ENCODE peak calls at places on chromosomes 2 and 18, in nine cellular contexts. X is brain microvascular endothelial cell, F is psoas muscle, M is foreskin keratinocyte, D is AG10803, R is WTC11, L is Calu3, O is epithelial cell of esophagus, Y is body of pancreas. A is an unnamed sample.

GRCh38 chr2:30204281-30204680 is 27.1 kb upstream of the LBH start:
- DNase-seq in X (no peak), F (no peak), M (no peak), D (no peak), R (no peak), L (no peak), O (no peak), Y (no peak), A (no peak)

GRCh38 chr18:21747764-21748693 is 7.4 kb downstream of the MIB1 start:
- DNase-seq in X (no peak), F (no peak), M (no peak), D (no peak), R (no peak), L (no peak), O (no peak), Y (no peak), A (no peak)

GRCh38 chr18:22102948-22103663 is 66.3 kb upstream of the GATA6 start:
- DNase-seq in X (no peak), F (no peak), M (no peak), D (no peak), R (no peak), L (no peak), O (no peak), Y (no peak), A (no peak)

GRCh38 chr18:8699948-8700347 is 5.4 kb upstream of the MTCL1 start:
- DNase-seq in X (no peak), F (no peak), M (no peak), D (peak; percentile 94), R (no peak), L (no peak), O (no peak), Y (no peak), A (no peak)

GRCh38 chr2:47528874-47529273 is 125.9 kb downstream of the MSH2 start:
- DNase-seq in X (peak; percentile 22), F (no peak), M (no peak), D (peak; percentile 22), R (no peak), L (no peak), O (no peak), Y (no peak), A (no peak)

GRCh38 chr2:130252880-130253645 is 54.8 kb upstream of the TUBA3E start:
- DNase-seq in X (no peak), F (no peak), M (peak; percentile 31), D (no peak), R (no peak), L (peak; percentile 55), O (peak; percentile 77), Y (no peak), A (peak; percentile 42)

GRCh38 chr18:58213445-58213844 is 169.4 kb downstream of the NEDD4L start:
- DNase-seq in X (peak; percentile 81), F (no peak), M (peak; percentile 83), D (peak; percentile 95), R (no peak), L (no peak), O (peak; percentile 89), Y (no peak), A (no peak)

GRCh38 chr18:76449110-76449453 is 46.0 kb downstream of the ZNF516 start:
- DNase-seq in X (no peak), F (no peak), M (no peak), D (no peak), R (no peak), L (no peak), O (no peak), Y (no peak), A (no peak)

GRCh38 chr2:64653174-64654062 is at the start of gene SERTAD2:
- DNase-seq in X (peak; percentile 72), F (peak; percentile 89), M (no peak), D (peak; percentile 88), R (peak; percentile 82), L (peak; percentile 90), O (peak; percentile 91), Y (peak; percentile 92), A (peak; percentile 93)

GRCh38 chr2:65367517-65367916 is 64.9 kb downstream of the SPRED2 start:
- DNase-seq in X (peak; percentile 92), F (no peak), M (peak; percentile 92), D (peak; percentile 99), R (no peak), L (no peak), O (peak; percentile 99), Y (no peak), A (peak; percentile 84)

GRCh38 chr2:177604291-177605065 is 211.9 kb downstream of the AGPS start:
- DNase-seq in X (peak; percentile 53), F (no peak), M (no peak), D (peak; percentile 92), R (no peak), L (peak; percentile 45), O (peak; percentile 45), Y (no peak), A (peak; percentile 55)

GRCh38 chr2:60514886-60515407 is 38.5 kb downstream of the BCL11A start:
- DNase-seq in X (no peak), F (no peak), M (no peak), D (no peak), R (no peak), L (no peak), O (no peak), Y (no peak), A (no peak)

GRCh38 chr2:160700415-160700814 is 206.8 kb upstream of the RBMS1 start:
- DNase-seq in X (no peak), F (no peak), M (no peak), D (peak; percentile 88), R (no peak), L (no peak), O (no peak), Y (no peak), A (no peak)

GRCh38 chr18:37684590-37684989 is 119.0 kb upstream of the CELF4 start:
- DNase-seq in X (no peak), F (no peak), M (no peak), D (no peak), R (no peak), L (no peak), O (no peak), Y (no peak), A (no peak)
- TF ChIP-seq CTCF in X (no peak), F (no peak), M (peak; percentile 32), D (no peak), R (no peak), L (no peak), O (no peak), Y (no peak), A (no peak)

GRCh38 chr2:169997140-169997887 is 170.1 kb downstream of the UBR3 start:
- DNase-seq in X (no peak), F (no peak), M (no peak), D (no peak), R (no peak), L (no peak), O (no peak), Y (no peak), A (no peak)
- TF ChIP-seq CTCF in X (no peak), F (no peak), M (no peak), D (no peak), R (no peak), L (no peak), O (no peak), Y (no peak), A (no peak)

DNA sequence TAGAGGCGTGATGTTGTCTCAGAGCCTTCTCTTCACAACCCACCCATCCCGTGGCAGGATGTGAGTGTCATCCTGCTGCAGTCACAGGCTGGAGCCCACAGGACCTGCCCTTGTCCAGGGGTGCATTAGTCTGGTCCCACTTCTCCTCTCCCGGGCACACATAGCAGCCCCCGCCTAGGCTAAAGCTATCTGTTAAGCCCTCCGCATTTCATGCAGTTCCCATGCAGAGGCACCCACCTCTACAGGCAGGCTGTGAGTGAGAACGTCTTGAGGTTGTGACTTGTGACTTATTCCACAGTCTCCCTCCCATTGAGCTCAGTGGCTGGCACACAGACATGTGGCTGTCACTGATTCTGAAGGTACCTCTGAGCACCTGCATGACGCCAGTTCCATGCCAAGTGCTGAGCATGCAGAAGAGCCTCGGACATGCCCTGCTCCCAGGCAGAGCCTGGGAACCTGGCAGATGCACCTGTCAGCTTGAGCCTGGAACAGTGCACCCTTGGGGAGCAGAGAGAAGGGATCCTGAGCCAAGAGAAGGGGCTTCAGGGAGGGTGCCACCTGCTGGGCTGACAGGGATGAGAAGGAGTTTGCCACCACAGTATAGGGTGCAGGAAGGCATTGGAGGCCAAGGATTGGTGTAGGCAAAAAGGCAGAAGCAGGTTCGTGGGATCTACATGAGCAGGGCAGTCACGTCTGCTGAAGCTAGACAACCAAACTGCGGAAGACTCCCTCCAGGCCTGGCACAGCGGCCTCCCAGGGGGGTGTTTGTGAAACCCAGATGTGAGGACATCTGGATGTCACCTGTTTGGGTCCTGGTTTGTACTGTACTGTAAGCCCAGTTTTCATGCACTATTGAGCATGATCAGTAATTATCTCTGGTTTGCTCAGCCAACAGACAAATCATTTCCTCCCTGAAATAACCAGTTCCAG is 213.6 kb downstream of the GLI2 start:
- DNase-seq in X (no peak), F (no peak), M (no peak), D (no peak), R (no peak), L (peak; percentile 67), O (peak; percentile 33), Y (peak; percentile 80), A (no peak)
- TF ChIP-seq CTCF in X (peak; percentile 62), F (peak; percentile 28), M (peak; percentile 57), D (peak; percentile 27), R (no peak), L (peak; percentile 41), O (peak; percentile 51), Y (no peak), A (no peak)

DNA sequence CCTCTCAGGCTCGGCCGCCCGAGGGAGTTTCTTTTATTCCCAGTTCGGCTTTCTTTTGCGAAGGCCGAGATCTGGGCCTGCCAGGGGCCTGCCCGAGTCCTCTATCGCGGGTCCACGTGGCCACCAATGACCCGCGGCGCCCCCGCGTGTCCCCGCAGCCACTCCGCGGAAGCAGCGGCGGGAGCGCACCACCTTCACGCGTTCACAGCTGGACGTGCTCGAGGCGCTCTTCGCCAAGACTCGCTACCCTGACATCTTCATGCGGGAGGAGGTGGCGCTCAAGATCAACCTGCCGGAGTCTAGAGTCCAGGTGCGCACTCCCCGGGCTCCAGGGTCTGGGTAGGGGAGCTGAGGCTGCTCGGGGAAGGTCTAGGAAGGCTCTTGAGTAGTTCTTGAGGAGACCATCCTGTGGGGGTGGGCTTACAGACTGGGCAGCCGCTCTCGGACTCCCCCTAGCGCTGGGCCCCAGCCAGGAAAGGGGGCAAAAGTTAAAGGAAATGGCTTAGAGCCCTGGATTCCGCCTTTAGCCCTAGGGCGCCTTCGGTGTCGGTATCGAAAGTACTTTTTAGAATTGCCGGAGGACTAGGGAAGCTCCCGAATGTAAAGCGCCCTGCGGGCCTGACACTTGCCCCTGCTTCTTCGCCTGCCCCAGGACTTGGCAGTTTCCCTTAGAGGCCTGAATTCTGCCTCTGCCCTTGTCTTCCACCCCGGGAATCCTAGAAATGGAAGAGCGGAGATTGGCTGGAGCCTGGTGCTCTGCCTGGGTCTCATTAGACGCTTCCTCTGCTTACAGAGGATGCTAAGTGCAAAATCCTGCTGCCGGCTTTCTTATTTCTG is 3.5 kb downstream of the OTX1 start:
- DNase-seq in X (no peak), F (peak; percentile 8), M (no peak), D (no peak), R (peak; percentile 92), L (no peak), O (no peak), Y (peak; percentile 15), A (no peak)
- TF ChIP-seq CTCF in X (peak; percentile 68), F (no peak), M (no peak), D (no peak), R (peak; percentile 78), L (no peak), O (no peak), Y (no peak), A (no peak)

A was measured in RWPE1.